ENCODE peak calls at places on chromosomes 6 and 20, in eight cellular contexts. One of them, this sample, is unnamed. For H3K27me3, the result is how much of the 10 kb centered on the place peaks cover.

GRCh38 chr6:139708342-139709199 is 334.1 kb upstream of the CITED2 start:
- DNase-seq in effector memory CD4-positive, alpha-beta T cell: no peak
- DNase-seq in AG04450: peak
- DNase-seq in gastrocnemius medialis: no peak
- DNase-seq in osteoblast: peak
- DNase-seq in CD8-positive, alpha-beta memory T cell: no peak
- DNase-seq in ascending aorta: no peak
- DNase-seq in mesendoderm: peak
- DNase-seq in this sample: no peak

GRCh38 chr6:27547157-27548075 is 74.5 kb upstream of the ZNF184 start:
- DNase-seq in AG04450: peak
- DNase-seq in CD8-positive, alpha-beta memory T cell: no peak
- DNase-seq in ascending aorta: no peak
- DNase-seq in effector memory CD4-positive, alpha-beta T cell: no peak
- DNase-seq in gastrocnemius medialis: no peak
- DNase-seq in osteoblast: no peak
- DNase-seq in mesendoderm: peak
- DNase-seq in this sample: no peak

GRCh38 chr20:53032021-53033001 is 60.2 kb downstream of the TSHZ2 start:
- DNase-seq in effector memory CD4-positive, alpha-beta T cell: no peak
- DNase-seq in ascending aorta: peak
- DNase-seq in CD8-positive, alpha-beta memory T cell: no peak
- DNase-seq in osteoblast: no peak
- DNase-seq in mesendoderm: no peak
- DNase-seq in AG04450: no peak
- DNase-seq in gastrocnemius medialis: peak
- DNase-seq in this sample: no peak

GRCh38 chr20:58071991-58072390 is 156.5 kb downstream of the ANKRD60 start:
- DNase-seq in AG04450: no peak
- DNase-seq in osteoblast: no peak
- DNase-seq in CD8-positive, alpha-beta memory T cell: no peak
- DNase-seq in effector memory CD4-positive, alpha-beta T cell: no peak
- DNase-seq in gastrocnemius medialis: no peak
- DNase-seq in ascending aorta: no peak
- DNase-seq in mesendoderm: no peak
- DNase-seq in this sample: no peak

GRCh38 chr6:136486357-136486756 is 63.9 kb downstream of the MAP7 start:
- DNase-seq in CD8-positive, alpha-beta memory T cell: no peak
- DNase-seq in ascending aorta: no peak
- DNase-seq in effector memory CD4-positive, alpha-beta T cell: no peak
- DNase-seq in mesendoderm: no peak
- DNase-seq in osteoblast: no peak
- DNase-seq in gastrocnemius medialis: no peak
- DNase-seq in AG04450: no peak
- DNase-seq in this sample: no peak

GRCh38 chr6:111530777-111531176 is 47.8 kb upstream of the REV3L start:
- DNase-seq in gastrocnemius medialis: no peak
- DNase-seq in CD8-positive, alpha-beta memory T cell: no peak
- DNase-seq in osteoblast: no peak
- DNase-seq in AG04450: no peak
- DNase-seq in ascending aorta: no peak
- DNase-seq in mesendoderm: no peak
- DNase-seq in effector memory CD4-positive, alpha-beta T cell: no peak
- DNase-seq in this sample: no peak

GRCh38 chr6:34246563-34247391 is 2.0 kb downstream of the SMIM29 start:
- DNase-seq in gastrocnemius medialis: peak
- DNase-seq in effector memory CD4-positive, alpha-beta T cell: no peak
- DNase-seq in mesendoderm: peak
- DNase-seq in CD8-positive, alpha-beta memory T cell: peak
- DNase-seq in AG04450: no peak
- DNase-seq in ascending aorta: peak
- DNase-seq in osteoblast: peak
- DNase-seq in this sample: peak

GRCh38 chr6:30149234-30149633 is 11.8 kb downstream of the TRIM10 start:
- DNase-seq in gastrocnemius medialis: no peak
- DNase-seq in effector memory CD4-positive, alpha-beta T cell: no peak
- DNase-seq in mesendoderm: no peak
- DNase-seq in ascending aorta: no peak
- DNase-seq in CD8-positive, alpha-beta memory T cell: no peak
- DNase-seq in AG04450: no peak
- DNase-seq in osteoblast: no peak
- DNase-seq in this sample: no peak

GRCh38 chr20:43915209-43916072 is 789 bp downstream of the TOX2 start:
- DNase-seq in osteoblast: no peak
- DNase-seq in CD8-positive, alpha-beta memory T cell: peak
- DNase-seq in mesendoderm: peak
- DNase-seq in gastrocnemius medialis: no peak
- DNase-seq in effector memory CD4-positive, alpha-beta T cell: no peak
- DNase-seq in AG04450: no peak
- DNase-seq in ascending aorta: peak
- DNase-seq in this sample: no peak

GRCh38 chr6:168150551-168151444 is 71.8 kb upstream of the FRMD1 start:
- DNase-seq in gastrocnemius medialis: no peak
- DNase-seq in ascending aorta: no peak
- DNase-seq in AG04450: no peak
- DNase-seq in effector memory CD4-positive, alpha-beta T cell: no peak
- DNase-seq in osteoblast: no peak
- DNase-seq in CD8-positive, alpha-beta memory T cell: no peak
- DNase-seq in mesendoderm: peak
- DNase-seq in this sample: no peak

GRCh38 chr6:27742833-27743573 is 169.2 kb downstream of the OR2B2 start:
- DNase-seq in ascending aorta: no peak
- DNase-seq in CD8-positive, alpha-beta memory T cell: no peak
- DNase-seq in gastrocnemius medialis: no peak
- DNase-seq in effector memory CD4-positive, alpha-beta T cell: no peak
- DNase-seq in AG04450: no peak
- DNase-seq in osteoblast: no peak
- DNase-seq in mesendoderm: no peak
- DNase-seq in this sample: no peak

GRCh38 chr20:6212903-6213302 is 90.1 kb upstream of the FERMT1 start:
- DNase-seq in gastrocnemius medialis: no peak
- DNase-seq in ascending aorta: no peak
- DNase-seq in effector memory CD4-positive, alpha-beta T cell: no peak
- DNase-seq in osteoblast: no peak
- DNase-seq in AG04450: no peak
- DNase-seq in CD8-positive, alpha-beta memory T cell: no peak
- DNase-seq in mesendoderm: no peak
- DNase-seq in this sample: no peak

DNA sequence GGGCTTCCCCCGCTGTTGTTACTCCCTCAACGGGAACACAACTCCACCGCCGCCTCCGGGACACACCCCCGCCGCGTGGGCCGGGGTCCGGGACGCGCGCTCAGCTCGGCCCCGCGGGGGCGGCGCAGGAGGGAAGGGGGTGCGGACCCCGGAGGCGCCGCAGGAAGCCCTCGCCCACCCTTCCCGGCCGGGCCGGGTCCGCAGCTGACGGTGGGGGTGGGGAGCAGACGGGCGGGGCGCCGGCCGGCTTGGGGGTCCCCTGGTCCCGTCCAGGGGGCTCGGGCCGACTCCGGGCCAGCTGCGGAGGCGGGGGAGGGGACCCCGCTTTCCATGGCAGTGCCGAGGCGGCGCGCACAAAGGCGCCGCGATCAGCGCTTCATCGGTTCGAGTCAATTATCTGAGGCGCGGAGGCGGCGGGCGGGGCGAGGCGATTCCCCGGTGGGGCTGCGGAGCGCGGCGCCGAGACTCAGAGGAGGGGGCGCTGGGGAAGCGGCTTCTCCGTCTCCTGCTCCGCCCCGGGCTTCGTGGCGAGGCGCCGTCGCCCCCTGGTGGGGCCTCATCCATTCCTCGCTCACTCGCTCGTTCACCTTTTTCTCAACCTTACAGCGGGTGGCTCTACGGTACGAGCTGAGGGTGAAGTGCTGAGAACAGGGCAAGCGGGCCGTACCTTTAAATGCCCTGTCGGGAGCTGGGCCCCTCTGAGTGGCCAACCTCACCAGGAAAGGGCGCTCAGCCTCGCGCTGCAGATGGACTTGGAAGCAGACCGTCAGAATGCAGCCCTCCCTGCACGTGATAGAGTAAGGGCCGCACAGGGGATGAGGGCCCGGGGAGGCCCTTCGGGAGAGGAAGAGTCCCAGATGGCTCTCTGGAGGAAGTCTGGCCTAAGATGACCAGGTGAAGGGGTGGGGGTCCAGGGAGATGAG is 40.0 kb downstream of the SLC52A3 start:
- DNase-seq in effector memory CD4-positive, alpha-beta T cell: no peak
- DNase-seq in mesendoderm: peak
- DNase-seq in gastrocnemius medialis: peak
- DNase-seq in AG04450: no peak
- DNase-seq in ascending aorta: no peak
- DNase-seq in osteoblast: peak
- DNase-seq in CD8-positive, alpha-beta memory T cell: peak
- DNase-seq in this sample: peak
- H3K27me3 ChIP-seq in effector memory CD4-positive, alpha-beta T cell: under half
- H3K27me3 ChIP-seq in mesendoderm: under half
- H3K27me3 ChIP-seq in gastrocnemius medialis: under half
- H3K27me3 ChIP-seq in AG04450: under half
- H3K27me3 ChIP-seq in ascending aorta: under half
- H3K27me3 ChIP-seq in osteoblast: under half
- H3K27me3 ChIP-seq in CD8-positive, alpha-beta memory T cell: under half
- H3K27me3 ChIP-seq in this sample: half or more

GRCh38 chr20:41334452-41335421 is 5.9 kb upstream of the LPIN3 start:
- DNase-seq in osteoblast: peak
- DNase-seq in gastrocnemius medialis: no peak
- DNase-seq in effector memory CD4-positive, alpha-beta T cell: no peak
- DNase-seq in ascending aorta: no peak
- DNase-seq in AG04450: no peak
- DNase-seq in mesendoderm: no peak
- DNase-seq in CD8-positive, alpha-beta memory T cell: no peak
- DNase-seq in this sample: no peak
- H3K27me3 ChIP-seq in osteoblast: under half
- H3K27me3 ChIP-seq in gastrocnemius medialis: under half
- H3K27me3 ChIP-seq in effector memory CD4-positive, alpha-beta T cell: under half
- H3K27me3 ChIP-seq in ascending aorta: under half
- H3K27me3 ChIP-seq in AG04450: under half
- H3K27me3 ChIP-seq in mesendoderm: under half
- H3K27me3 ChIP-seq in CD8-positive, alpha-beta memory T cell: under half
- H3K27me3 ChIP-seq in this sample: under half

DNA sequence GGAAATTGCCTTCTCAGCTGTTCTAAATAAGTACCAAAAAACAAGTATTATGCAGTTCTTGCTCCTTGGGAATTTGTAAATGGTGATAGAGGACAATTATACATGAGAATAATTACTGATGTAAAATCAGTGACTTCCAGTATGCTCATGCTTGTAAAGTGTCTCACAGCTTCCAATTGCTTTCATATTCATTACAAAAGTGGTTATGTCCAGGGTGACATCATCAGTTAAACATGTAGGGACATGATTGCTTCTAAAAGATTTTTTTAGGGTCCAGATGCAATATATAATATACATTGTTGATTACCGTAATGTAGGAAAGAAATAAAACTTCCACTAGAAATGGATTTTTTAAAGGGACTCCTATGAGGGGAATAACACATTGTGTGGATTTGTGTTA is 122.8 kb upstream of the B3GAT2 start:
- DNase-seq in effector memory CD4-positive, alpha-beta T cell: no peak
- DNase-seq in mesendoderm: no peak
- DNase-seq in osteoblast: no peak
- DNase-seq in CD8-positive, alpha-beta memory T cell: no peak
- DNase-seq in ascending aorta: no peak
- DNase-seq in AG04450: no peak
- DNase-seq in gastrocnemius medialis: no peak
- DNase-seq in this sample: no peak
- H3K27me3 ChIP-seq in effector memory CD4-positive, alpha-beta T cell: under half
- H3K27me3 ChIP-seq in mesendoderm: under half
- H3K27me3 ChIP-seq in osteoblast: under half
- H3K27me3 ChIP-seq in CD8-positive, alpha-beta memory T cell: under half
- H3K27me3 ChIP-seq in ascending aorta: under half
- H3K27me3 ChIP-seq in AG04450: under half
- H3K27me3 ChIP-seq in gastrocnemius medialis: under half
- H3K27me3 ChIP-seq in this sample: under half

GRCh38 chr20:3081641-3082040 is 2.9 kb downstream of the AVP start:
- DNase-seq in AG04450: no peak
- DNase-seq in osteoblast: peak
- DNase-seq in effector memory CD4-positive, alpha-beta T cell: no peak
- DNase-seq in CD8-positive, alpha-beta memory T cell: no peak
- DNase-seq in gastrocnemius medialis: no peak
- DNase-seq in mesendoderm: no peak
- DNase-seq in ascending aorta: no peak
- DNase-seq in this sample: no peak

GRCh38 chr20:3080939-3081388 is 3.6 kb downstream of the AVP start:
- DNase-seq in AG04450: no peak
- DNase-seq in gastrocnemius medialis: peak
- DNase-seq in effector memory CD4-positive, alpha-beta T cell: no peak
- DNase-seq in osteoblast: peak
- DNase-seq in ascending aorta: no peak
- DNase-seq in CD8-positive, alpha-beta memory T cell: no peak
- DNase-seq in mesendoderm: no peak
- DNase-seq in this sample: no peak

GRCh38 chr20:3074812-3075211 is 3.4 kb downstream of the OXT start:
- DNase-seq in AG04450: no peak
- DNase-seq in gastrocnemius medialis: no peak
- DNase-seq in effector memory CD4-positive, alpha-beta T cell: no peak
- DNase-seq in ascending aorta: no peak
- DNase-seq in osteoblast: no peak
- DNase-seq in CD8-positive, alpha-beta memory T cell: no peak
- DNase-seq in mesendoderm: no peak
- DNase-seq in this sample: no peak

GRCh38 chr20:3082306-3082951 is 2.1 kb downstream of the AVP start:
- DNase-seq in gastrocnemius medialis: no peak
- DNase-seq in osteoblast: peak
- DNase-seq in mesendoderm: no peak
- DNase-seq in CD8-positive, alpha-beta memory T cell: peak
- DNase-seq in AG04450: no peak
- DNase-seq in ascending aorta: no peak
- DNase-seq in effector memory CD4-positive, alpha-beta T cell: no peak
- DNase-seq in this sample: no peak

DNA sequence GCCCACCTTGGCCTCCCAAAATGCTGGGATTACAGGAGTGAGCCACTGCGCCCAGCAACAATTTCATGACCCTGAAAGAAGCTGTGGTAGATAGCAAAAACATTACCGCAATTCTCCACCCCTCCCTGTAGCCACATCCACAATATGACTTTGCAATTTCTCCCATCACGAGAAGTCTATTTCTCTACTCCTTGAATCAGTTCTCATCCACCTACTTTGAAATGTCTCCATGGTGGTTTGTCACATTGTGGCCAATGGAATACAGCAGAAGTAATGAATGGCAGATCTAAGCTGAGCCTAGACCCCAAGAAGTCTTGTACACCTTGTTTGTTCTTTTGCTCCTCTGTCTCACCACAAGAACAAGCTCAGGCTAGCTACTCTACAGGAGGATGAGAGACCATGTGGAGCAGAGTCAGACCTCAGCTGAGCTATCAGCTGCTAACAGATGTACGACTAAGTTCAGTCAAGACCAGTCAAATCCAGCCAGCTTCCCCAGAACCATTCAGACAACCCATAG is 6.3 kb downstream of the OXT start:
- DNase-seq in ascending aorta: no peak
- DNase-seq in gastrocnemius medialis: no peak
- DNase-seq in CD8-positive, alpha-beta memory T cell: peak
- DNase-seq in osteoblast: no peak
- DNase-seq in AG04450: no peak
- DNase-seq in mesendoderm: no peak
- DNase-seq in effector memory CD4-positive, alpha-beta T cell: no peak
- DNase-seq in this sample: no peak
- H3K27me3 ChIP-seq in ascending aorta: under half
- H3K27me3 ChIP-seq in gastrocnemius medialis: under half
- H3K27me3 ChIP-seq in CD8-positive, alpha-beta memory T cell: under half
- H3K27me3 ChIP-seq in osteoblast: under half
- H3K27me3 ChIP-seq in AG04450: under half
- H3K27me3 ChIP-seq in mesendoderm: under half
- H3K27me3 ChIP-seq in effector memory CD4-positive, alpha-beta T cell: under half
- H3K27me3 ChIP-seq in this sample: under half

GRCh38 chr6:150027806-150028565 is 2.7 kb upstream of the RAET1L start:
- DNase-seq in mesendoderm: no peak
- DNase-seq in ascending aorta: peak
- DNase-seq in effector memory CD4-positive, alpha-beta T cell: no peak
- DNase-seq in CD8-positive, alpha-beta memory T cell: no peak
- DNase-seq in osteoblast: peak
- DNase-seq in gastrocnemius medialis: no peak
- DNase-seq in AG04450: no peak
- DNase-seq in this sample: no peak
- H3K27me3 ChIP-seq in mesendoderm: under half
- H3K27me3 ChIP-seq in ascending aorta: under half
- H3K27me3 ChIP-seq in effector memory CD4-positive, alpha-beta T cell: under half
- H3K27me3 ChIP-seq in CD8-positive, alpha-beta memory T cell: under half
- H3K27me3 ChIP-seq in osteoblast: half or more
- H3K27me3 ChIP-seq in gastrocnemius medialis: under half
- H3K27me3 ChIP-seq in AG04450: half or more
- H3K27me3 ChIP-seq in this sample: under half

This sample was measured in lower lobe of right lung.